ENCODE peak calls at places on chromosomes 2 and 18, in four cellular contexts. N is GM23338, K is PC-3, X is left lung. O is an unnamed sample.
A peak's percentile ranks its signal among the peaks of the same experiment; 100 is the strongest.

GRCh38 chr18:808086-808485 is 4.0 kb downstream of the YES1 start:
- DNase-seq in K (no peak), N (no peak), X (no peak), O (no peak)

GRCh38 chr18:64851796-64852195 is 702.9 kb upstream of the LINC00305 start:
- DNase-seq in K (peak; percentile 79), N (no peak), X (no peak), O (no peak)

GRCh38 chr2:246489-247145 is 17.2 kb downstream of the SH3YL1 start:
- DNase-seq in X (no peak), K (peak; percentile 79), N (peak; percentile 78), O (peak; percentile 38)

GRCh38 chr2:47405757-47406156 is 2.8 kb downstream of the MSH2 start:
- DNase-seq in X (no peak), N (no peak), K (no peak), O (no peak)

GRCh38 chr2:170967553-170967952 is 38.5 kb downstream of the GORASP2 start:
- DNase-seq in K (no peak), X (no peak), N (no peak), O (no peak)

GRCh38 chr2:191728710-191729597 is 51.0 kb downstream of the NABP1 start:
- DNase-seq in N (peak; percentile 21), X (no peak), K (peak; percentile 44), O (peak; percentile 27)

GRCh38 chr2:61357681-61358080 is 113.2 kb downstream of the USP34 start:
- DNase-seq in K (no peak), X (no peak), N (no peak), O (no peak)

GRCh38 chr2:83594841-83595720 is 864.0 kb downstream of the SUCLG1 start:
- DNase-seq in X (no peak), K (no peak), N (no peak), O (no peak)

GRCh38 chr2:164182116-164182637 is 439.1 kb downstream of the GRB14 start:
- DNase-seq in X (no peak), N (peak; percentile 34), K (no peak), O (no peak)

GRCh38 chr2:98815795-98816194 is 84.9 kb upstream of the MGAT4A start:
- DNase-seq in X (no peak), N (no peak), K (no peak), O (no peak)

GRCh38 chr18:22165049-22165602 is 4.3 kb upstream of the GATA6 start:
- DNase-seq in K (no peak), N (peak; percentile 63), X (peak; percentile 78), O (no peak)

GRCh38 chr2:136384541-136385303 is 266.8 kb upstream of the CXCR4 start:
- DNase-seq in N (peak; percentile 70), X (no peak), K (peak; percentile 55), O (no peak)

GRCh38 chr18:23814977-23815614 is 125.8 kb downstream of the LAMA3 start:
- DNase-seq in N (no peak), X (no peak), K (no peak), O (no peak)

GRCh38 chr18:58303363-58303762 is 259.3 kb downstream of the NEDD4L start:
- DNase-seq in X (no peak), N (no peak), K (no peak), O (no peak)

GRCh38 chr18:80246656-80247402 is 485 bp downstream of the PARD6G start:
- DNase-seq in X (peak; percentile 81), K (peak; percentile 6), N (peak; percentile 66), O (peak; percentile 83)

GRCh38 chr2:105785095-105785847 is 40.6 kb downstream of the NCK2 start:
- DNase-seq in N (no peak), K (no peak), X (no peak), O (no peak)

GRCh38 chr2:152419944-152420813 is 85.2 kb downstream of the FMNL2 start:
- DNase-seq in N (no peak), X (no peak), K (no peak), O (no peak)

GRCh38 chr18:74381621-74382350 is 66.1 kb downstream of the C18orf63 start:
- DNase-seq in X (no peak), K (no peak), N (no peak), O (no peak)

GRCh38 chr2:27897755-27898154 is 7.2 kb downstream of the BABAM2 start:
- DNase-seq in N (no peak), K (no peak), X (no peak), O (no peak)

GRCh38 chr2:220365023-220365422 is 737.6 kb downstream of the SLC4A3 start:
- DNase-seq in X (no peak), K (no peak), N (no peak), O (peak; percentile 44)

GRCh38 chr2:152415231-152415642 is 80.3 kb downstream of the FMNL2 start:
- DNase-seq in N (no peak), X (no peak), K (peak; percentile 62), O (peak; percentile 49)

GRCh38 chr18:11121426-11121825 is 27.9 kb downstream of the PIEZO2 start:
- DNase-seq in N (no peak), X (no peak), K (no peak), O (no peak)

GRCh38 chr2:201452058-201452736 is 657 bp downstream of the STRADB start:
- DNase-seq in N (peak; percentile 80), K (peak; percentile 22), X (no peak), O (no peak)

GRCh38 chr2:181368036-181368435 is 89.2 kb upstream of the ITGA4 start:
- DNase-seq in X (no peak), N (no peak), K (peak; percentile 74), O (no peak)

GRCh38 chr18:47118986-47119385 is 31.3 kb downstream of the HDHD2 start:
- DNase-seq in X (no peak), K (no peak), N (no peak), O (no peak)

GRCh38 chr18:10143601-10144000 is 229.8 kb downstream of the VAPA start:
- DNase-seq in X (no peak), N (no peak), K (no peak), O (no peak)

GRCh38 chr2:20447437-20448245 is 767 bp downstream of the RHOB start:
- DNase-seq in X (peak; percentile 87), N (peak; percentile 53), K (peak; percentile 44), O (peak; percentile 48)

GRCh38 chr2:234249873-234250272 is 199.4 kb downstream of the SPP2 start:
- DNase-seq in X (no peak), K (peak; percentile 93), N (peak; percentile 40), O (peak; percentile 84)

GRCh38 chr2:85589982-85590791 is 5.4 kb upstream of the RNF181 start:
- DNase-seq in X (no peak), N (no peak), K (peak; percentile 32), O (no peak)

GRCh38 chr2:105553538-105554196 is 154.8 kb upstream of the FHL2 start:
- DNase-seq in K (peak; percentile 88), X (no peak), N (no peak), O (peak; percentile 60)

GRCh38 chr2:121253021-121253673 is 31.9 kb downstream of the TFCP2L1 start:
- DNase-seq in N (no peak), X (no peak), K (no peak), O (no peak)

DNA sequence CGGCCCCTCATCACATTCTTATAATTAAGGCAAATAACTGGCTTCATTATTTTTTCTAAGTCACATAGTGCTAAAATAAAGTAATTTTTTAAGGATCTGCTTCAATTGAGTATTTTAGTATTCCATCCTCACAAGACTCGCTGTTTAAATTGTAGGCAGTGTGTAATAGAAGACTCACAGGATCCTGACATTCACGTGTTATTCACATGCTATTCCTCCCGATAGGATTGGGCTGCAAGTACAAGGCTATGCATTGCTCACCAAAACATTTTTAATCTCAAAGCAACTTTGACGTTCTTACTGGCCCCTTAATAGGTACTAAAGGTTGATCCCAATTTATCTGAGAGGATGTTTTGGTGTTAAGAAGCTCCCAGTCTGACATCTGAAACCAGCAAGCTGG is 127.6 kb upstream of the L3MBTL4 start:
- DNase-seq in K (no peak), X (no peak), N (no peak), O (no peak)
- H3K27ac ChIP-seq in K (no peak overlapping the region), X (no peak overlapping the region), N (no peak overlapping the region), O (no peak overlapping the region)

GRCh38 chr2:96198937-96199336 is 9.7 kb downstream of the STARD7 start:
- DNase-seq in K (no peak), X (no peak), N (no peak), O (no peak)

GRCh38 chr2:96202152-96202856 is 6.3 kb downstream of the STARD7 start:
- DNase-seq in X (no peak), N (no peak), K (no peak), O (no peak)

GRCh38 chr2:96203130-96204028 is 5.2 kb downstream of the STARD7 start:
- DNase-seq in N (no peak), X (no peak), K (no peak), O (no peak)

GRCh38 chr2:96204836-96205235 is 3.8 kb downstream of the STARD7 start:
- DNase-seq in X (no peak), N (no peak), K (no peak), O (no peak)

DNA sequence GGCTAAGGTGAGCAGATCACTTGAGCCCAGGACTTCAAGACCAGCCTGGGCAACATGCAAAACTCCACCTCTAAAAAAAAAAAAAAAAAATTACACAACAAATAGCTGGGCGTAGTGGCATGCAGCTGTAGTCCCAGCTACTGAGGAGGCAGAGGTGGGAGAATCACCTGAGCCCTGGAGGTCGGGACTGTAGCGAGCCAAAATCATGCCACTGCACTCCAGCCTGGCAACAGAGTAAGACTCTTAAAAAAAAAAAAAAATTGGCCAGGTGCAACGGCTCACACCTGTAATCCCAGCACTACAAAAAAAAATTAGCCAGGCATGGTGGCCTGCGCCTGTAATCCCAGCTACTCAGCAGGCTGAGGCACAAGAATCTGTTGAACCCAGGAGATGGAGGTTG is 7.3 kb downstream of the STARD7 start:
- DNase-seq in N (no peak), K (no peak), X (no peak), O (no peak)
- H3K27ac ChIP-seq in N (no peak overlapping the region), K (no peak overlapping the region), X (no peak overlapping the region), O (peak overlapping the region; percentile 39)

DNA sequence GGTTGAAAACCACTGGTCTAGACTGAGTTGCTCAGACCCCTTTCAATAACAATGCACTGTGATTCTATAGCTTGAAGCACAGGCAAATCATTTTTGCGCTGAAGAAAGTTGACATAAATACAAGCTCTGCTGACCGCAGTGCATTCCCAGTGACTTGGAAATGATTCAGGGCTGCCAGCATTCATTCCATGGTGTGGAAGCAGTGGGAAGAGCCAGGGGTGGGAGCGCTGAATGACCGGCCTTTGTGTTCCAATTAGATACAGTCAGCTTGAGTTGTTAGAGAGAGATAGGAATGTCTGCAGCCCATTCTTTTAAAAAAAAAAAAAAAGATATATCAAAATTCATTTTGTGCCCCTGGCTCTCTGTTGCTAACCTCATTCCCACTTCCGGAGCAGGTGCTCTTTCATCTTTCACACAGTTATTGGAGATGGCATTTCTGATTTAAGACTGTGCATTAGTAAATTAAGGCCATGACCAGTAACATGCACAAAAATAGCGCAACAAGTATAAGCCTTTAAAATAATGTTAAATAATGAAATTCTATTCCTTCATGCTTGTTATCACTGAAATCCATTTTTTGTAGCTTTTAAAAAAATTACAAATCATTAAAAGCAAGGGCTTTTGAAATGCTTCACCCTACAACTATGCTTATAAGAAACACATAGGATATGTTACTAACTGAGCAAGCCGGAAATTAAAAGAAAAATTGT is 59.4 kb upstream of the CTLA4 start:
- DNase-seq in X (no peak), N (peak; percentile 18), K (peak; percentile 52), O (no peak)
- H3K27ac ChIP-seq in X (no peak overlapping the region), N (no peak overlapping the region), K (no peak overlapping the region), O (no peak overlapping the region)

GRCh38 chr2:169439900-169440299 is 39.4 kb upstream of the BBS5 start:
- DNase-seq in X (no peak), K (no peak), N (no peak), O (no peak)
- H3K27ac ChIP-seq in X (no peak overlapping the region), K (no peak overlapping the region), N (no peak overlapping the region), O (no peak overlapping the region)

GRCh38 chr2:239824051-239824694 is 201.0 kb downstream of the NDUFA10 start:
- DNase-seq in K (peak; percentile 91), N (peak; percentile 88), X (peak; percentile 38), O (peak; percentile 75)
- H3K27ac ChIP-seq in K (no peak overlapping the region), N (no peak overlapping the region), X (no peak overlapping the region), O (no peak overlapping the region)